ENCODE peak calls at places on chromosomes 1 and 21, in eight cellular contexts. I is hepatocyte, H is H9, J is neuronal stem cell, L is fibroblast of lung, X is GM12878, Z is PC-9, V is K562. W is an unnamed sample.

GRCh38 chr21:45154511-45155508 is 80.4 kb downstream of the ADARB1 start:
- DNase-seq in J (no peak), H (peak), V (no peak), I (no peak), Z (no peak), X (no peak), L (peak), W (peak)

GRCh38 chr21:32702702-32703101 is 25.1 kb downstream of the SYNJ1 start:
- DNase-seq in X (no peak), H (no peak), L (peak), J (no peak), I (peak), V (no peak), Z (no peak), W (no peak)

GRCh38 chr1:213082778-213083445 is 31.9 kb downstream of the RPS6KC1 start:
- DNase-seq in X (no peak), V (no peak), L (no peak), H (no peak), I (no peak), Z (no peak), J (no peak), W (peak)

GRCh38 chr1:167797005-167797404 is 75.2 kb downstream of the MPZL1 start:
- DNase-seq in J (no peak), X (no peak), L (peak), V (no peak), Z (peak), I (peak), H (peak), W (peak)

GRCh38 chr1:206002160-206002559 is 1.0 kb downstream of the RAB7B start:
- DNase-seq in X (no peak), V (no peak), H (no peak), L (no peak), I (no peak), J (no peak), Z (no peak), W (no peak)

GRCh38 chr1:2460996-2461751 is 14.9 kb upstream of the PLCH2 start:
- DNase-seq in V (no peak), X (no peak), I (no peak), H (no peak), L (no peak), J (no peak), Z (no peak), W (no peak)

GRCh38 chr1:114040273-114041043 is 61.2 kb downstream of the OLFML3 start:
- DNase-seq in I (no peak), L (peak), V (no peak), X (no peak), H (no peak), Z (peak), J (no peak), W (no peak)

GRCh38 chr1:203650012-203650836 is 23.6 kb downstream of the ATP2B4 start:
- DNase-seq in J (no peak), V (peak), Z (peak), L (peak), I (peak), X (no peak), H (peak), W (peak)

GRCh38 chr1:223748773-223749733 is 36.7 kb downstream of the CAPN2 start:
- DNase-seq in H (peak), X (no peak), Z (no peak), V (peak), L (peak), I (peak), J (peak), W (peak)

GRCh38 chr1:9388628-9389184 is 96.0 kb downstream of the SPSB1 start:
- DNase-seq in L (peak), Z (peak), V (no peak), J (no peak), H (no peak), X (no peak), I (peak), W (peak)

GRCh38 chr1:180151508-180151907 is 3.2 kb upstream of the QSOX1 start:
- DNase-seq in L (peak), V (no peak), I (no peak), H (no peak), Z (peak), X (no peak), J (no peak), W (peak)

GRCh38 chr1:235998812-235999211 is 66.1 kb downstream of the NID1 start:
- DNase-seq in J (no peak), I (no peak), L (no peak), H (no peak), V (no peak), Z (no peak), X (peak), W (no peak)

GRCh38 chr1:207941664-207942063 is 30.7 kb upstream of the CD34 start:
- DNase-seq in Z (no peak), H (no peak), X (no peak), L (peak), I (no peak), J (no peak), V (no peak), W (no peak)

GRCh38 chr21:46320331-46320801 is 3.3 kb downstream of the C21orf58 start:
- DNase-seq in H (no peak), Z (no peak), I (no peak), J (no peak), X (no peak), V (peak), L (no peak), W (peak)

GRCh38 chr21:36369064-36369685 is 16.0 kb upstream of the CHAF1B start:
- DNase-seq in Z (no peak), L (no peak), X (no peak), H (no peak), V (no peak), J (no peak), I (no peak), W (no peak)

GRCh38 chr1:213666113-213666512 is 321.7 kb upstream of the PROX1 start:
- DNase-seq in V (no peak), L (no peak), Z (no peak), X (no peak), J (no peak), I (no peak), H (no peak), W (no peak)

GRCh38 chr1:44409741-44410140 is 4.7 kb downstream of the RNF220 start:
- DNase-seq in X (no peak), Z (no peak), H (no peak), I (no peak), V (peak), J (no peak), L (no peak), W (no peak)

GRCh38 chr1:7224644-7225043 is 439.4 kb downstream of the CAMTA1 start:
- DNase-seq in Z (no peak), L (no peak), J (no peak), X (no peak), I (no peak), H (peak), V (no peak), W (no peak)

GRCh38 chr1:110011527-110012041 is 22.8 kb upstream of the STRIP1 start:
- DNase-seq in Z (peak), L (peak), H (peak), J (no peak), I (peak), X (peak), V (peak), W (no peak)

GRCh38 chr1:53123462-53124129 is 18.8 kb downstream of the SLC1A7 start:
- DNase-seq in H (no peak), L (peak), J (no peak), I (no peak), V (no peak), X (no peak), Z (no peak), W (peak)

GRCh38 chr1:25973610-25974355 is 24.1 kb downstream of the PAFAH2 start:
- DNase-seq in I (no peak), Z (no peak), X (no peak), L (no peak), H (no peak), V (no peak), J (no peak), W (no peak)

GRCh38 chr1:79716481-79716880 is 710.0 kb upstream of the ADGRL4 start:
- DNase-seq in I (peak), Z (no peak), L (peak), J (peak), X (no peak), V (no peak), H (no peak), W (no peak)

GRCh38 chr1:110916669-110917306 is 43.8 kb downstream of the CD53 start:
- DNase-seq in L (peak), X (no peak), H (no peak), V (peak), I (peak), Z (peak), J (no peak), W (no peak)

GRCh38 chr1:29322861-29323585 is 86.7 kb downstream of the PTPRU start:
- DNase-seq in V (no peak), X (no peak), L (no peak), I (no peak), H (no peak), Z (no peak), J (no peak), W (no peak)

GRCh38 chr1:33047290-33047689 is 10.6 kb upstream of the AK2 start:
- DNase-seq in Z (no peak), X (no peak), I (no peak), J (no peak), V (no peak), L (no peak), H (no peak), W (no peak)

GRCh38 chr1:63590161-63590560 is 3.0 kb upstream of the PGM1 start:
- DNase-seq in H (no peak), X (no peak), Z (no peak), J (no peak), L (peak), I (no peak), V (no peak), W (no peak)

GRCh38 chr1:14733053-14733778 is 134.7 kb downstream of the KAZN start:
- DNase-seq in I (peak), H (peak), X (peak), J (no peak), V (no peak), Z (no peak), L (no peak), W (peak)

GRCh38 chr1:151290709-151291303 is 8.7 kb downstream of the ZNF687 start:
- DNase-seq in Z (no peak), L (no peak), I (no peak), H (no peak), X (no peak), V (no peak), J (no peak), W (peak)

GRCh38 chr1:109275706-109276345 is 7.1 kb downstream of the PSRC1 start:
- DNase-seq in V (peak), X (no peak), L (no peak), Z (no peak), J (no peak), I (no peak), H (no peak), W (peak)

DNA sequence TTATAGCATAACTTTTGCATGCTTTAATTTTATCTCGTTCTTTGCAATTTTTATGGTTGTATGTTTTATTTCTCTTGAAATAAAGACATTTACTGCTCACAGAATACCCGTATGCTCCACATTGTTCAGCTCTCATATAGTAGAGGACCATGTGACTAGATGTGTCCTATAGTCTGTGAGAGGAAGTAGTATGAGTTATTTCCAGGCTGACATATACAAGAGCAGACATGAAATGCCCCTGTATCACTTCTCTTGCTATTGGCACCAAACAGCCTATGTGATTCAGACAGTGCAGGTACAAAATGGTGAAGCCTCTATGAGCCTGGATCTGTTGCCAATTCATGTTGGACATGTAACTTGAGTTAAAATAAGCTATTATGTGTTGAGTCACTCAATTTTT is 5.8 kb upstream of the FCRL5 start:
- DNase-seq in X (no peak), L (no peak), V (no peak), I (no peak), H (no peak), J (no peak), Z (no peak), W (no peak)
- H2AFZ ChIP-seq in X (no peak), L (no peak), V (no peak), I (no peak), H (no peak), J (no peak), Z (no peak), W (no peak)

DNA sequence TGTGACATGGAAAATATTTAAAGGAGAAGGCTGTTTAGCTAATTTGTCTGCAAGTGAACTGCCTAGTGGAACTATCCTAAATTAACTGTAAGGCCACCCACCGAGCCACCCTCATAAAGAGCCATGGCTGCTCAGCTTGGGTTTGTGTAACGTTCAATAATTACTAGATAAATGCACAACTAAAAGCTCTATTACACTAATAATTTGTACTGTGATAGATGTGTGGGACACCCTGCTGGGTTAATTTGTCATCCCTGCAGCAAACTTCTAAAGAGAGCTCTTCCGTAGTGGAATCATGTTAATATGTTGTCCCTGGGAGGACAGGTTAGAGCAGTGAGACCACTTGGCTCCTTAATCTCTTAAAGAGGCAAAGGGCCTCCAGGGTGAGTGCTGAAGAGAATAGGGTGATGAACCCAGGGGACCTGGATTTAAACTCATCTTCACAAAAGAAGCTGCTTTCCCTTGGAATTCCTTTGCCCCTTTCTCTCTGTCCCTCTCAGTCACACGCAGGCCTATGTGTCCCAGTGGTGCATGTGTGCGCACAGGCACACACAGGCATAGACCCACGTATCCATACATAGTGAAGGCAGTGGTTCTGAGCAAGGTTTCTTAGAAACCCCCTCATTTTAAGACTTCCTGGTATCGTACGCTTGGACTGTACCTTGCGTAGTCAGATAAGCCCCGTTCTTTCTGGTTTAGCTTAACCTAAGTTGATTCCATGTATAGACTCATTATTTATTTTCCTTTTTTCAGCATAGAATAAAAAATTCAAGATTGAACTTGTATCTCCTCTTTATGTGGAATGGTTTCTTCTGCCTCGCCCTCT is 310.3 kb downstream of the NFIA start:
- DNase-seq in J (no peak), H (no peak), X (no peak), V (peak), I (no peak), L (no peak), Z (no peak), W (no peak)
- H3K4me2 ChIP-seq in J (no peak), H (no peak), X (no peak), V (peak), I (no peak), L (no peak), Z (no peak), W (no peak)

GRCh38 chr1:3617806-3618345 is 6.6 kb upstream of the MEGF6 start:
- DNase-seq in Z (no peak), I (no peak), V (no peak), H (no peak), J (no peak), X (no peak), L (no peak), W (peak)

GRCh38 chr1:3616861-3617260 is 5.6 kb upstream of the MEGF6 start:
- DNase-seq in J (no peak), L (no peak), X (no peak), H (no peak), I (no peak), Z (no peak), V (no peak), W (no peak)

GRCh38 chr1:3620708-3621107 is 4.1 kb upstream of the TPRG1L start:
- DNase-seq in V (no peak), H (no peak), L (no peak), Z (no peak), X (no peak), I (no peak), J (no peak), W (no peak)

GRCh38 chr1:3618904-3619671 is 5.7 kb upstream of the TPRG1L start:
- DNase-seq in X (peak), Z (peak), V (peak), J (peak), I (peak), L (peak), H (peak), W (peak)

DNA sequence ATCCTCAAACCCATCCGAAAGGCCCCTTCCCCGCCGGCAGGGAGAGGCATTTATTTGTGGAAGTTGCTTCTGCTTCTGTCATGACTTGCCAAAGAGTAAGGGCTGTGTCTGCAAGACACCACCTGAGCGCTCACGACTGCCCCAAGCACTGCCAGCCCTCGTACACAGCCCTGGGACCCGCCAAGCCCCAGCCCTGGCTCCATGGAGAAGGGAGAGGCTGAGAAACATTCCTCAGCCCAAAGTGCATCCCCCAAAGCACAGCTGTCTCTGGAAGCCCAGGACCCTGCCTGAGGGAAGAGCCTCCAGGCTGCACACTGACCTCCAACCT is 6.3 kb upstream of the TPRG1L start:
- DNase-seq in H (peak), Z (no peak), X (no peak), J (no peak), I (no peak), L (no peak), V (no peak), W (no peak)
- H2AFZ ChIP-seq in H (no peak), Z (no peak), X (no peak), J (no peak), I (no peak), L (no peak), V (no peak), W (no peak)

DNA sequence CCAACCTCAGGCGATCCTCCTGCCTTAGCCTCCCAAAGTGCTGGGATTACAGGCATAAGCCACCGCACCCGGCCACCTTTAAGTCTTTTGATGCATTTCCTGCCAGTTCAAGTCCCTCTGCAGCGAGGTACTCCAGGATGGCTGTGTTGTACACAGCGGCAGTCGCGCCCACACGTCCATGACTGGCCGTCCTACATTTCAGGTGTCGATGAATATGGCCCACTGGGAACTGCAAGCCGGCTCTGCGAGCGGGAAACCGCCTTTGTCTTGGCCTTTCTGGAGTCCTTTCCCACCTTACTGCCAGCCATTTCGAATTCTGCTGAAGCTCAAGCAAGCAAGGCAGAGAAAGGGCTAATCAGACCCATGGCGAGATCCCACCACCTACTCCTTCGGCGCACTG is 34.6 kb downstream of the TRAPPC10 start:
- DNase-seq in X (no peak), L (no peak), J (no peak), Z (no peak), H (no peak), I (no peak), V (no peak), W (no peak)
- H3K4me2 ChIP-seq in X (no peak), L (no peak), J (no peak), Z (no peak), H (no peak), I (no peak), V (no peak), W (no peak)

DNA sequence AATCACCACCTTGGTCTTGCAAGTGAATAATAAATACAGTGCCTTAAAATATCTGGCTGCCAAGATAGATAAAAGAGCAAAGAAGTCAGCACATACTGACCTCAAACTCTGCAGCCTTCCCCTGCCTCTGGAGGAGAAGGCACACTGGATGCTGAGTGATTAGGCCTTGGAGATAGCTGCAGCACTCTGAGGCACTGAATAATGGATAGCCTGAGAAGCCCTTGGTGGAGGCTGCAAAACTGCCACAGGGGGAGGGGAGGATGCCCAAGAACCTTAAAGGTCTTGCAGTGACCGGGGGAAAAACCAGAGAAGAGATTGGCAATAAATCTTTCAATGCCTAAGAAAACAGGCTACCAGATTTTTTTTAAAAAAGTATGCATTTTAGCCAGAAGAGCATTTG is 167.4 kb upstream of the PRMT6 start:
- DNase-seq in X (no peak), J (no peak), V (no peak), I (no peak), H (no peak), Z (no peak), L (no peak), W (no peak)
- H2AFZ ChIP-seq in X (no peak), J (no peak), V (no peak), I (no peak), H (no peak), Z (no peak), L (no peak), W (no peak)

W was measured in osteoblast.